ENCODE peak calls at places on chromosomes 2 and 18, in four cellular contexts. A is colonic mucosa, K is IMR-90, H is cardiac fibroblast. Y is an unnamed sample.

GRCh38 chr2:18651842-18652774 is 62.7 kb upstream of the NT5C1B start:
- DNase-seq in A (no peak), K (peak), H (peak), Y (peak)

GRCh38 chr2:212451786-212452200 is 86.8 kb downstream of the ERBB4 start:
- DNase-seq in A (no peak), K (peak), H (peak), Y (peak)

GRCh38 chr2:70671059-70671685 is 96.8 kb downstream of the ADD2 start:
- DNase-seq in A (no peak), K (no peak), H (peak), Y (no peak)

GRCh38 chr2:128535928-128536327 is 217.3 kb upstream of the HS6ST1 start:
- DNase-seq in A (no peak), K (peak), H (peak), Y (peak)

GRCh38 chr18:47113796-47114540 is 36.3 kb downstream of the HDHD2 start:
- DNase-seq in A (no peak), K (peak), H (no peak), Y (no peak)

GRCh38 chr18:13446581-13447470 is 228.3 kb downstream of the LDLRAD4 start:
- DNase-seq in A (no peak), K (no peak), H (no peak), Y (peak)

GRCh38 chr18:68897286-68897685 is 99.4 kb downstream of the CCDC102B start:
- DNase-seq in A (no peak), K (no peak), H (no peak), Y (no peak)

GRCh38 chr2:10993001-10993481 is 81.3 kb downstream of the KCNF1 start:
- DNase-seq in A (no peak), K (peak), H (no peak), Y (no peak)

GRCh38 chr18:765764-766549 is 46.1 kb downstream of the YES1 start:
- DNase-seq in A (no peak), K (no peak), H (no peak), Y (no peak)

GRCh38 chr18:770583-770961 is 41.5 kb downstream of the YES1 start:
- DNase-seq in A (no peak), K (no peak), H (no peak), Y (no peak)

GRCh38 chr18:767084-767882 is 44.8 kb downstream of the YES1 start:
- DNase-seq in A (no peak), K (no peak), H (no peak), Y (no peak)

GRCh38 chr18:766550-766860 is 45.5 kb downstream of the YES1 start:
- DNase-seq in A (no peak), K (no peak), H (no peak), Y (no peak)
- H3K4me3 ChIP-seq in A (no peak), K (no peak), H (no peak), Y (no peak)

DNA sequence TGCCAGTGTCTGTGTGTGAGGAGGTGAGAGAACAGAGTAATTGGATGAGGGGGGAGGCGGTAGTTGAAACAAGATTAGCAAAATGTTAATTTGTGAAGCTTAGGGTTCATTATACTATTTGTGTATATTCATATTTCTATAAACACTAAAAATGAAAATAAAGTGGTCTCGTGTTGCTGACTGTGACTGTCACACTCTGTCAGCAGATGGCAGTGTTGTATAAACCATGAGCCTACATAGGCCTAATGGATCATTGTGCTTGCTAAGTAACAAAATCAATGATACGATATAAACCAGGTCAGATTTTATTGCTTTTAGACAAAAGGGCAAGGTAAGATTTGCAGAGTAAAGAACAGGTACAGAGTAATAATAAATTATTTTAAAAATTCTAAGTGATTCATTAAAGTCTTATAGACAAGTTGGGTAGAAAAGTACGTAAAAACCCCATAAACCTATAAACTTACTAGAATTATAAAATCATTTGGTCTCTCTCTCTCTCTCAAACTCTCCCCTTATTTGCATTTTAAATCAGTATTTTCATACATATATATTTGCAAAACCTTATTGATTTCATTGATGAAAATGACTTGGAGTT is 182.7 kb downstream of the RPIA start:
- DNase-seq in A (peak), K (peak), H (peak), Y (peak)
- TF ChIP-seq CTCF in A (peak), K (peak), H (peak), Y (peak)

DNA sequence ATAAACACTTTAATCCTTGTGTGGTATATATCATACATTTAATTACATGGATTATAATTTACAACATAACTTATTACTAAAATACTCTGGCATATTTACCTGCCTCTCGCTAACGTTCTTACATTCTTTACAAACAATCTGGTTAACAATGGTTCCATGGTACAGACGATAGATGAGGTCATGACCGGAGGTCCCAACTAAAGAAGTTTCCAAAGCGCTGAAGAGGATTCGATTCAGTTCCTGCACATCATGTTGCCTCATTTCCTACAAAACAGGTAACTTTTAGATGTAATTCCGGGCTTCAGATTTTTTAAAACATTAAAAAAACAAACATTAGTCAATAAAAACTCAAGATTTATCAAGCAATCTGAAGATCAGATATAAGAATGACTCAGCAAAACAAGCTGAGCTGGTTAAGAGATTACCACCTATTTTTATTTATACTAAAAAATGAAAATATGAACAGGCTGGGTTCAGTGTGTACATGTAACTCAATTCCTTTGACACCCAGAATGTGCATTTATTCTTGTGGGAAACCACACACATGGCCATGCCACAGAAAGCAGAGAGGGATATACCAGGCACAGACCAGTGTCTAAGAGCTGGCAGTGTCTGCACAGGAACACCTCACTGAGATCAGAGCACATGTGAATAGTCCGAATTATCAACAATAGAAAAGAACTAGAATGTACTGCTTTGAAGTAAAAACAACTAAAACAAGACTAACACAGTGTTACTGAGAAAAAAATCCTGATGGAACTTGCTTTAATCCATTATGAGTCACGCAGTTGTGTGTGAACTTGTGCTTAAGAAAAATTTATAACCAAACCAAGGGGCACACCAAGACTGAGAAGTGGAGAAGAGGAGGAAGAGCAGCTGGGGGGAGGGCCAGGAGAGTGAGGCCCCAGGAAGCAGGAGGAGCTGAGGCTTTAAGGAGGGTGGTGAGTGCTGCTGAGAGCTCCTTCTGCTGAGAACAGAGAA is 9.5 kb downstream of the USP40 start:
- DNase-seq in A (no peak), K (peak), H (peak), Y (peak)
- H3K4me3 ChIP-seq in A (no peak), K (no peak), H (no peak), Y (no peak)

GRCh38 chr18:63152096-63152495 is 167.5 kb downstream of the BCL2 start:
- DNase-seq in A (no peak), K (no peak), H (no peak), Y (no peak)
- TF ChIP-seq CTCF in A (no peak), K (no peak), H (no peak), Y (no peak)

GRCh38 chr18:48828201-48828580 is 122.6 kb downstream of the SMAD7 start:
- DNase-seq in A (no peak), K (no peak), H (no peak), Y (no peak)
- H3K4me3 ChIP-seq in A (no peak), K (no peak), H (no peak), Y (no peak)

GRCh38 chr18:9204659-9205058 is 68.1 kb downstream of the ANKRD12 start:
- DNase-seq in A (no peak), K (no peak), H (no peak), Y (no peak)
- TF ChIP-seq CTCF in A (no peak), K (no peak), H (no peak), Y (no peak)

GRCh38 chr2:45653125-45653524 is 1.6 kb downstream of the PRKCE start:
- DNase-seq in A (no peak), K (no peak), H (no peak), Y (no peak)

GRCh38 chr2:45651415-45652089 is at the start of gene PRKCE:
- DNase-seq in A (peak), K (no peak), H (peak), Y (peak)

GRCh38 chr2:45653584-45653983 is 2.1 kb downstream of the PRKCE start:
- DNase-seq in A (no peak), K (no peak), H (peak), Y (peak)

GRCh38 chr2:45652090-45653050 is 895 bp downstream of the PRKCE start:
- DNase-seq in A (peak), K (peak), H (peak), Y (peak)

DNA sequence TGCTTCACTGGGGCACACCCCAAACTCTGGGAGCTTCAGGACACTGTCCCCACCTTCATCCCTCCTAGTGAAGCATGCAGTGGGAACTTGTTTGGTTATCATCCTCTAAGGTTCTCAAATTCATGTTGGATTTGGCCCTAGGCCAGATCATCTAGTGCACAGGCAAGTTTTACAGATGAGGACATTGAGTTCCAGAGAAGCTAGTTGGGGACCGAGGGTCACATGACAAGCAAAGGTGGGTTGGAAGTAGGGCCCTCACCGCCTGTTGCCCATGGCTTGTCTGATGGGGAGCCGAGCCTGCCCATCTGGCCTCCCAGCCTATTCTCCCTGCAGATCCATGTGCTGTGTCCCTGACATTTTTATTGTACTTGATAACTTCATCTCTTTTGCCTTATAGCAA is 2.8 kb downstream of the PRKCE start:
- DNase-seq in A (no peak), K (no peak), H (no peak), Y (peak)
- H3K4me3 ChIP-seq in A (no peak), K (no peak), H (no peak), Y (no peak)

GRCh38 chr18:77098554-77099174 is 33.9 kb downstream of the MBP start:
- DNase-seq in A (no peak), K (no peak), H (no peak), Y (peak)

GRCh38 chr18:77098033-77098432 is 34.5 kb downstream of the MBP start:
- DNase-seq in A (no peak), K (peak), H (peak), Y (peak)

GRCh38 chr18:77100751-77101355 is 31.7 kb downstream of the MBP start:
- DNase-seq in A (no peak), K (no peak), H (peak), Y (no peak)

GRCh38 chr18:77101410-77102245 is 31.0 kb downstream of the MBP start:
- DNase-seq in A (peak), K (peak), H (peak), Y (peak)

DNA sequence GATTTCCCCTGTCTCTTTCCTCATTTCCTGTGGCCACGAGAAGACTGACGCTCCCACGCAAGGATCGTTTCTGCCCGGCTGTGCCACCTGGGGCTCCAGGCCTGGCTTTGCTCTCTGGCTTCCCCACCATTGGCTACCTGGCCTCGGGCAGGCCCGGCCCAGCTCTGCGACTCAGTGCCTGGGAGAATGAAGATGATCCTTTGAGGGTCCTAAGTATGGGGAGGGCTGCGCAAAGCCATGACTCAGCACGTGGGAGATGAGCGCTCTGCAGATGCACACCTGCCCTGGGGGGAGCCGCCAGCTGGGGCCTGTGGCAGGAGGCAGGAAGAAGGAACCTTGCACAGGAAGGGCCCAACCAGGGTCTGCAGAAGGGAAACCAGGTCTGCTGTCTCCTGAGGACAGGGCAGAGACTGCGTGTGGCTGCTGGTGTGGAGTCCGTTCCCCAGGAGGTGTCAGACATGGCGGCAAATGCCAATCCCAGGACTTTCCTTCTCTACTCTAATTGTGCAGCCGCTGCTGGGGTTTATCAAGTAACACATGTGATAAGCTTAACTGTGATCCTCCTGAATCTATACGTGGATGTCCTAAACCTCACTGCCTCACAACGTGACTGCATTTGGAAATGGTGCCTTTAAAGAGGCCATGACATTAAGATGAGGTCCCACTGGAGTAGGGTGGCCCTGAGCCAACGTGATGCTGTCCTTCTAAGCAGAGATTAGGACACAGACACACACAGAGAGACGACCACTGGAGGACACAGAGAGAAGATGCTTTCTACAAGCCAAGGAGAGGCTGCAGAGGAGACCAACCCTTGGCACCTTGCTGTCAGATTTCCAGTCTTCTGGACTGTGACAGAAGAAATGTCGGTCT is 32.8 kb downstream of the MBP start:
- DNase-seq in A (no peak), K (no peak), H (no peak), Y (no peak)
- TF ChIP-seq CTCF in A (no peak), K (no peak), H (no peak), Y (no peak)

GRCh38 chr18:48955528-48956261 is 4.9 kb upstream of the SMAD7 start:
- DNase-seq in A (no peak), K (peak), H (peak), Y (peak)
- H3K4me3 ChIP-seq in A (no peak), K (no peak), H (no peak), Y (no peak)